ENCODE peak calls at places on chromosomes 16 and 17, in five cellular contexts. V, Y, E, H and G are unnamed samples.

GRCh38 chr17:1035546-1036170 is 38.7 kb downstream of the TIMM22 start:
- DNase-seq in V (no peak), Y (no peak), E (peak; percentile 52), H (no peak), G (peak; percentile 37)

GRCh38 chr17:75689441-75689873 is 22.3 kb downstream of the SAP30BP start:
- DNase-seq in V (no peak), Y (peak; percentile 99), E (no peak), H (no peak), G (peak; percentile 30)

GRCh38 chr17:45394913-45395568 is 37.6 kb downstream of the ARHGAP27 start:
- DNase-seq in V (peak; percentile 97), Y (peak; percentile 61), E (peak; percentile 95), H (peak; percentile 94), G (peak; percentile 89)

GRCh38 chr17:83142619-83143018 is 63.2 kb downstream of the METRNL start:
- DNase-seq in V (no peak), Y (no peak), E (peak; percentile 28), H (no peak), G (no peak)

GRCh38 chr17:82021728-82022309 is 859 bp downstream of the CENPX start:
- DNase-seq in V (no peak), Y (no peak), E (no peak), H (no peak), G (peak; percentile 28)

GRCh38 chr16:13992976-13993375 is 73.0 kb downstream of the ERCC4 start:
- DNase-seq in V (no peak), Y (no peak), E (no peak), H (no peak), G (no peak)

GRCh38 chr17:57394375-57394774 is 138.1 kb downstream of the MSI2 start:
- DNase-seq in V (no peak), Y (no peak), E (no peak), H (no peak), G (no peak)

GRCh38 chr17:37714897-37715296 is 30.0 kb downstream of the HNF1B start:
- DNase-seq in V (no peak), Y (peak; percentile 21), E (no peak), H (no peak), G (peak; percentile 16)

GRCh38 chr17:77681820-77682219 is 276.7 kb upstream of the TNRC6C start:
- DNase-seq in V (no peak), Y (peak; percentile 6), E (peak; percentile 73), H (no peak), G (peak; percentile 13)

GRCh38 chr17:45970659-45971058 is 28.4 kb upstream of the STH start:
- DNase-seq in V (no peak), Y (no peak), E (no peak), H (no peak), G (no peak)

GRCh38 chr17:3659541-3660111 is 8.8 kb downstream of the TAX1BP3 start:
- DNase-seq in V (no peak), Y (peak; percentile 58), E (no peak), H (no peak), G (peak; percentile 95)

GRCh38 chr16:67116388-67117311 is 6.9 kb downstream of the PHAF1 start:
- DNase-seq in V (no peak), Y (no peak), E (no peak), H (no peak), G (peak; percentile 48)

GRCh38 chr16:67951485-67951884 is 7.6 kb upstream of the LCAT start:
- DNase-seq in V (no peak), Y (no peak), E (no peak), H (no peak), G (no peak)

GRCh38 chr16:87966685-87967185 is 15.5 kb downstream of the BANP start:
- DNase-seq in V (no peak), Y (no peak), E (no peak), H (no peak), G (peak; percentile 60)

GRCh38 chr17:38749222-38750043 is 1.3 kb upstream of the PCGF2 start:
- DNase-seq in V (peak; percentile 91), Y (peak; percentile 73), E (peak; percentile 65), H (peak; percentile 90), G (peak; percentile 65)
- TF ChIP-seq EZH2phosphoT487 in V (no peak), Y (no peak), E (no peak), H (no peak), G (no peak)

GRCh38 chr17:31888124-31888523 is 13.4 kb downstream of the UTP6 start:
- DNase-seq in V (no peak), Y (no peak), E (no peak), H (no peak), G (no peak)
- H3K27ac ChIP-seq in V (no peak overlapping the region), Y (no peak overlapping the region), E (no peak overlapping the region), H (no peak overlapping the region), G (no peak overlapping the region)

GRCh38 chr16:22063888-22064467 is 28.4 kb upstream of the VWA3A start:
- DNase-seq in V (no peak), Y (no peak), E (no peak), H (peak; percentile 72), G (no peak)

GRCh38 chr16:22070361-22071351 is 21.7 kb upstream of the VWA3A start:
- DNase-seq in V (no peak), Y (no peak), E (no peak), H (no peak), G (peak; percentile 21)

DNA sequence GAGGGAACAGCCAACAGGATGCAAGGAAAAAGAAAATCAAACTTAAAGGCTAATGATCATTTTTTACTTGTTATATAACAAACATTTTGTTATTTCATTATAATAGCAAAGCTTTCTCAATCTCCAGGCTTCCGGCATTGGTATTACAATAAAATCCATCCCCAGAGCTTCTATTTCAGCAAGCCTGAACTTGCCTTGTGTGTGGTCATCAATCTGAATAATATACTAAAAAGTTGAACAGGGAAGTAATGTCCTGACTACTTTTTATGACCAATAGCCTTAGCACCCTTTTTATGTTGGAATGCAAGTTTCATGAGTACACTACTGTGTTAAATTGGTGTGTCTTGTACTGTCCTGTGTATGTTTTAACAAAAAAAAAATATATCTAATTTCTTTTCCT is 27.1 kb upstream of the VWA3A start:
- DNase-seq in V (no peak), Y (no peak), E (no peak), H (no peak), G (no peak)
- H3K4me2 ChIP-seq in V (no peak overlapping the region), Y (no peak overlapping the region), E (no peak overlapping the region), H (no peak overlapping the region), G (no peak overlapping the region)

DNA sequence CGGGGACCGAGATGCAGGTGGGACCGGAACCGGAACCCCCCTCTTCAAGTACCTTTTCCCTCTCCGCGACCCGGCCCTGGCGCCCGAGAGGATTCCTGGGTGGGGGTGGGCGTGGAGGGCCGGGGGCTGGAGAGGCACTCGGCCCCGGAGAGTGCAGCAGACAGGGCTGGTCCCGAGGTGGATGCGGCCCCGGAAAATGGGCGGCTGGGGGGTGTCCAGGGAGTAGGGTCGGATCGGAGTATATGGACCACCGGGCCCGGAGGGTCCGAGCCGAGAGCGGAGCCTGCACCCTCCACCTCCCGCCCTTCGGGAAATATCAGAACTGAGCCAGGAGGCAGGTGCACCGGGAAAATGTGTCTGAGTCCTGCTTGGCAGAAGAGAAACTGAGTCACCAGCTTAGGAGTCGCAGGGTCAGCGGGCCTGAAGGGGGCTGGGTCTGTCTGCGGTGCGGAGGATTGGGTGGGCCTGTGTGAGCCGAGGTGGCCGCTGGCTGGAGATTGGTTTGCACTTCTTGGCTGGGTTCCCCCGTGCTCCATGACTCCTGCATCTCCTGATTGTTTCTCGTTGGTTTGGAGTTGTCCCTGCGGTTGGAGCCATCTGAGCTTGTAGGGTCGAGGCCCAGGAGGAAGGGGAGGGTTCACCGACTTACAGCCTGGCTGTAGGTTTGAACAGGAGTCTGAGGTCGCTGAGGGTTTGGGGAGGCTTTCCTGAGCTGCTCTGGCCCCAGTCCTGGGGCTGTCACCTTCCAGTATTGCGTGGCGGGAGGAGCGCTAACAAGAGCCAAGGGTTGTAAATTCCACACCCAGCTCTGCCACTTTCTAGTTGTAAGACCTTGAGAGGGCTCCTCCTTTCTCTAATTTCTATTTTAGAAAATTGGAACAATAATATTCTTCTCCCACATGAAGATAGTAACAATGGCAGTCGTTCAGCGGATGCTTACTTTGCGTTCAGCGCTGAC is 565 bp downstream of the SH2B1 start:
- DNase-seq in V (peak; percentile 30), Y (no peak), E (peak; percentile 60), H (peak; percentile 39), G (peak; percentile 83)
- TF ChIP-seq EZH2phosphoT487 in V (no peak), Y (no peak), E (no peak), H (no peak), G (no peak)